ENCODE peak calls at places on chromosomes 13 and 19, in seven cellular contexts. One of them, this sample, is unnamed.
A peak's percentile ranks its signal among the peaks of the same experiment; 100 is the strongest.

GRCh38 chr19:54138777-54139256 is 1.3 kb downstream of the CNOT3 start:
- DNase-seq in upper lobe of left lung: no peak
- DNase-seq in lower leg skin: no peak
- DNase-seq in IMR-90: no peak
- DNase-seq in stomach: no peak
- DNase-seq in GM12891: no peak
- DNase-seq in HCT116: no peak
- DNase-seq in this sample: no peak

GRCh38 chr19:23281663-23282276 is 31.6 kb upstream of the ZNF724 start:
- DNase-seq in upper lobe of left lung: no peak
- DNase-seq in lower leg skin: no peak
- DNase-seq in IMR-90: no peak
- DNase-seq in stomach: no peak
- DNase-seq in GM12891: no peak
- DNase-seq in HCT116: no peak
- DNase-seq in this sample: no peak

GRCh38 chr19:27794444-27795042 is 1418.4 kb downstream of the UQCRFS1 start:
- DNase-seq in upper lobe of left lung: peak; percentile 61
- DNase-seq in lower leg skin: no peak
- DNase-seq in IMR-90: peak; percentile 47
- DNase-seq in stomach: no peak
- DNase-seq in GM12891: peak; percentile 17
- DNase-seq in HCT116: no peak
- DNase-seq in this sample: no peak

GRCh38 chr13:59475911-59476310 is 687.8 kb downstream of the DIAPH3 start:
- DNase-seq in upper lobe of left lung: no peak
- DNase-seq in lower leg skin: no peak
- DNase-seq in IMR-90: no peak
- DNase-seq in stomach: no peak
- DNase-seq in GM12891: no peak
- DNase-seq in HCT116: no peak
- DNase-seq in this sample: no peak

GRCh38 chr13:101706651-101707050 is 254.2 kb downstream of the ITGBL1 start:
- DNase-seq in upper lobe of left lung: no peak
- DNase-seq in lower leg skin: no peak
- DNase-seq in IMR-90: peak; percentile 94
- DNase-seq in stomach: no peak
- DNase-seq in GM12891: no peak
- DNase-seq in HCT116: no peak
- DNase-seq in this sample: peak; percentile 71

GRCh38 chr13:47831265-47831664 is 169.8 kb downstream of the SUCLA2 start:
- DNase-seq in upper lobe of left lung: no peak
- DNase-seq in lower leg skin: no peak
- DNase-seq in IMR-90: peak; percentile 23
- DNase-seq in stomach: no peak
- DNase-seq in GM12891: no peak
- DNase-seq in HCT116: no peak
- DNase-seq in this sample: no peak

GRCh38 chr13:26228080-26228479 is 6.0 kb upstream of the RNF6 start:
- DNase-seq in upper lobe of left lung: no peak
- DNase-seq in lower leg skin: no peak
- DNase-seq in IMR-90: no peak
- DNase-seq in stomach: no peak
- DNase-seq in GM12891: no peak
- DNase-seq in HCT116: no peak
- DNase-seq in this sample: no peak

GRCh38 chr19:42683917-42684513 is 56.3 kb downstream of the PSG3 start:
- DNase-seq in upper lobe of left lung: no peak
- DNase-seq in lower leg skin: no peak
- DNase-seq in IMR-90: peak; percentile 31
- DNase-seq in stomach: no peak
- DNase-seq in GM12891: no peak
- DNase-seq in HCT116: peak; percentile 28
- DNase-seq in this sample: no peak

GRCh38 chr13:104571161-104571889 is 1505.1 kb upstream of the SLC10A2 start:
- DNase-seq in upper lobe of left lung: no peak
- DNase-seq in lower leg skin: peak; percentile 90
- DNase-seq in IMR-90: peak; percentile 82
- DNase-seq in stomach: peak; percentile 55
- DNase-seq in GM12891: no peak
- DNase-seq in HCT116: peak; percentile 79
- DNase-seq in this sample: peak; percentile 47

GRCh38 chr19:20067898-20068297 is 9.9 kb upstream of the ZNF90 start:
- DNase-seq in upper lobe of left lung: no peak
- DNase-seq in lower leg skin: no peak
- DNase-seq in IMR-90: no peak
- DNase-seq in stomach: no peak
- DNase-seq in GM12891: no peak
- DNase-seq in HCT116: no peak
- DNase-seq in this sample: no peak

GRCh38 chr19:39941615-39942507 is 7.4 kb upstream of the FCGBP start:
- DNase-seq in upper lobe of left lung: no peak
- DNase-seq in lower leg skin: no peak
- DNase-seq in IMR-90: peak; percentile 38
- DNase-seq in stomach: peak; percentile 33
- DNase-seq in GM12891: no peak
- DNase-seq in HCT116: no peak
- DNase-seq in this sample: no peak

GRCh38 chr13:33994198-33994597 is 176.2 kb downstream of the RFC3 start:
- DNase-seq in upper lobe of left lung: no peak
- DNase-seq in lower leg skin: no peak
- DNase-seq in IMR-90: no peak
- DNase-seq in stomach: no peak
- DNase-seq in GM12891: peak; percentile 5
- DNase-seq in HCT116: no peak
- DNase-seq in this sample: no peak

GRCh38 chr19:246551-246950 is 44.7 kb downstream of the PLPP2 start:
- DNase-seq in upper lobe of left lung: peak; percentile 85
- DNase-seq in lower leg skin: no peak
- DNase-seq in IMR-90: no peak
- DNase-seq in stomach: no peak
- DNase-seq in GM12891: no peak
- DNase-seq in HCT116: no peak
- DNase-seq in this sample: no peak

GRCh38 chr13:45849408-45849807 is 2.1 kb downstream of the SIAH3 start:
- DNase-seq in upper lobe of left lung: no peak
- DNase-seq in lower leg skin: no peak
- DNase-seq in IMR-90: no peak
- DNase-seq in stomach: no peak
- DNase-seq in GM12891: no peak
- DNase-seq in HCT116: no peak
- DNase-seq in this sample: no peak

DNA sequence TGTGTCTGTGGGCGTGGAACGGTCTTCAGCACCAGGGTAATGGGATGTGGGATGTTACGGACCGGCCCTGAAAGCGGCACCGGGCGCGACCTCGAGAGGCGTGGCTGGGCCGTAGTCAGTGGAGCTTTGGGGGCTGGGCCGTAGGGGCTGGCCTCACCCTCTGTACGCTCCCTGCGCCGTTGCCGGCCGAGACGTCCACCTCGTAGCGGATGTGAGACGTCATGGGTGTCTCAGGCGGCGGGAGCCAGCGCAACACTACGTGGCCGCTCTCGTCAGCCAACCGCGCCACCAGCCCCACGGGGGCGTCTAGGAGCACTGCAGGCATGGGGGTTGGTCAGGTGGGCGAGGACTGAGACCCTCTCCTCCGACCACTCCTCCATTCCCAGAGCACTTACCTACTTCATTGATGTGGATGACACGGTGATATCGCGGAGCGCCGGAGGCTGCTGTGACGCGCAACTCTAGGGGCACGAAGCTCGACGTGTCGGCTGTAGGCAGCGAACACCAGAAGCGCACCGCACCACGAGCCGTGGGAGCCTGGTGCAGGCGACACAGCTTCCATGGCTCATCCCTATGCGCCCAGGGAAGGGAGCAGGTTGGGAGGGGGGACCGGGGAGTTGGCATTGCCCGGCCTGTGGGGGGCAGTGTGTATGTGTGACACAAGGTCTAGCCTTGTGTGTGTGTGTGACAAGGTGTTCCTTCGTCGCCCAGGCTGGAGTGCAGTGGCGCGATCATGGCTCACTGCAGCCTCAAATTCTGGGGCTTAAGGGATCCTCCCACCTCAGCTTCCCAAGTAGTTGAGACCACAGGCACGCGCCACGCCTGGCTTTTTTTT is 2.4 kb downstream of the EPOR start:
- DNase-seq in upper lobe of left lung: peak; percentile 92
- DNase-seq in lower leg skin: peak; percentile 95
- DNase-seq in IMR-90: peak; percentile 88
- DNase-seq in stomach: peak; percentile 68
- DNase-seq in GM12891: peak; percentile 72
- DNase-seq in HCT116: peak; percentile 90
- DNase-seq in this sample: peak; percentile 91
- TF ChIP-seq POLR2A in upper lobe of left lung: no peak
- TF ChIP-seq POLR2A in lower leg skin: no peak
- TF ChIP-seq POLR2A in IMR-90: no peak
- TF ChIP-seq POLR2A in stomach: no peak
- TF ChIP-seq POLR2A in GM12891: no peak
- TF ChIP-seq POLR2A in HCT116: no peak
- TF ChIP-seq POLR2A in this sample: peak; percentile 74

GRCh38 chr19:18192673-18193387 is at the start of gene MPV17L2:
- DNase-seq in upper lobe of left lung: peak; percentile 99
- DNase-seq in lower leg skin: peak; percentile 100
- DNase-seq in IMR-90: peak; percentile 100
- DNase-seq in stomach: peak; percentile 99
- DNase-seq in GM12891: peak; percentile 94
- DNase-seq in HCT116: peak; percentile 100
- DNase-seq in this sample: peak; percentile 92

GRCh38 chr19:18194208-18194530 is 1.2 kb downstream of the MPV17L2 start:
- DNase-seq in upper lobe of left lung: no peak
- DNase-seq in lower leg skin: no peak
- DNase-seq in IMR-90: no peak
- DNase-seq in stomach: no peak
- DNase-seq in GM12891: no peak
- DNase-seq in HCT116: no peak
- DNase-seq in this sample: no peak

GRCh38 chr19:18191640-18192062 is 1.4 kb upstream of the MPV17L2 start:
- DNase-seq in upper lobe of left lung: no peak
- DNase-seq in lower leg skin: no peak
- DNase-seq in IMR-90: no peak
- DNase-seq in stomach: no peak
- DNase-seq in GM12891: no peak
- DNase-seq in HCT116: no peak
- DNase-seq in this sample: no peak

GRCh38 chr19:18194554-18195238 is 1.7 kb downstream of the MPV17L2 start:
- DNase-seq in upper lobe of left lung: peak; percentile 87
- DNase-seq in lower leg skin: no peak
- DNase-seq in IMR-90: peak; percentile 34
- DNase-seq in stomach: no peak
- DNase-seq in GM12891: peak; percentile 56
- DNase-seq in HCT116: no peak
- DNase-seq in this sample: no peak

GRCh38 chr19:18193388-18194207 is 580 bp downstream of the MPV17L2 start:
- DNase-seq in upper lobe of left lung: no peak
- DNase-seq in lower leg skin: no peak
- DNase-seq in IMR-90: no peak
- DNase-seq in stomach: no peak
- DNase-seq in GM12891: no peak
- DNase-seq in HCT116: no peak
- DNase-seq in this sample: no peak
- TF ChIP-seq POLR2A in upper lobe of left lung: no peak
- TF ChIP-seq POLR2A in lower leg skin: no peak
- TF ChIP-seq POLR2A in IMR-90: no peak
- TF ChIP-seq POLR2A in stomach: no peak
- TF ChIP-seq POLR2A in GM12891: no peak
- TF ChIP-seq POLR2A in HCT116: no peak
- TF ChIP-seq POLR2A in this sample: no peak

DNA sequence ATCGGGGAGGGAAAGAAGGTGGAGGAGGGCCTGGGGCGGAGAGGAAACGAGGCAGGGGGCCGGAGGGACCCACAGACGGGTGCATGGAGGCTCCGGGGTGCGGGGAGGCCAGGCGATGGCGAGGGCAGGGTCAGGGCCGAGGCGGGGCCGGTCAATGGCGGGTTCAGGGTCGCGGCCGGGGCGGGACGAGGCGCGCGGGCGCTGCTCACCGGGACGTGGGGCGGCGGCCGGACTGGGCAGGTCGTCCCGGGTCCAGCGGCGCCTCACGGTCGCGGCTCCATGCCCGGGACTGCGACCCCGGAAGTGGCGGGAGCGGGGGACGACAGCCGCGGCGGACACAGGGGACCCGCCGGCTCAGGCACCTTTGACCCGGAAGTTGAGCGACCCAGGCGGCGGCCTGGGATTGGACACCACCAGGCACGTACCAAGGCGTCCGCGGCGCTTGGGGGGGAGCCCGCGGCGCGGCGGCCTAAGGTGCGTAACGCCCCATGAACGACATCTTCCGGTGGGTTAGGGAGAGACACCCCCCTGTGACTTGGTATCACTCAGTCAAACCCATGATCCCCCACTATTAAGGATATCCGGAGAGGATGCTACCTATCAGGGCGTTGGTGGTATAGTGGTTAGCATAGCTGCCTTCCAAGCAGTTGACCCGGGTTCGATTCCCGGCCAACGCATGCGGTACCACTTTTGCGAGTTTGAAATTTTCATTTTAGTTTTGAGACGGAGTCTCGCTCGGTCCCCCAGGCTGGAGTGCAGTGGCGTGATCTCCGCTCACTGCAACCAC is at the start of gene DPP9:
- DNase-seq in upper lobe of left lung: peak; percentile 99
- DNase-seq in lower leg skin: peak; percentile 99
- DNase-seq in IMR-90: peak; percentile 98
- DNase-seq in stomach: peak; percentile 97
- DNase-seq in GM12891: peak; percentile 100
- DNase-seq in HCT116: peak; percentile 98
- DNase-seq in this sample: peak; percentile 97
- TF ChIP-seq POLR2A in upper lobe of left lung: no peak
- TF ChIP-seq POLR2A in lower leg skin: no peak
- TF ChIP-seq POLR2A in IMR-90: no peak
- TF ChIP-seq POLR2A in stomach: no peak
- TF ChIP-seq POLR2A in GM12891: peak; percentile 54
- TF ChIP-seq POLR2A in HCT116: no peak
- TF ChIP-seq POLR2A in this sample: peak; percentile 51

GRCh38 chr19:46718157-46718933 is 1.4 kb upstream of the PRKD2 start:
- DNase-seq in upper lobe of left lung: no peak
- DNase-seq in lower leg skin: no peak
- DNase-seq in IMR-90: no peak
- DNase-seq in stomach: peak; percentile 45
- DNase-seq in GM12891: peak; percentile 68
- DNase-seq in HCT116: no peak
- DNase-seq in this sample: no peak

GRCh38 chr19:46716672-46717033 is 261 bp downstream of the PRKD2 start:
- DNase-seq in upper lobe of left lung: no peak
- DNase-seq in lower leg skin: no peak
- DNase-seq in IMR-90: no peak
- DNase-seq in stomach: no peak
- DNase-seq in GM12891: no peak
- DNase-seq in HCT116: no peak
- DNase-seq in this sample: no peak

GRCh38 chr19:46717716-46718143 is 816 bp upstream of the PRKD2 start:
- DNase-seq in upper lobe of left lung: no peak
- DNase-seq in lower leg skin: no peak
- DNase-seq in IMR-90: no peak
- DNase-seq in stomach: no peak
- DNase-seq in GM12891: no peak
- DNase-seq in HCT116: no peak
- DNase-seq in this sample: no peak

GRCh38 chr19:46716013-46716671 is 772 bp downstream of the PRKD2 start:
- DNase-seq in upper lobe of left lung: no peak
- DNase-seq in lower leg skin: no peak
- DNase-seq in IMR-90: no peak
- DNase-seq in stomach: peak; percentile 39
- DNase-seq in GM12891: no peak
- DNase-seq in HCT116: no peak
- DNase-seq in this sample: no peak

GRCh38 chr19:46717034-46717715 is at the start of gene PRKD2:
- DNase-seq in upper lobe of left lung: peak; percentile 100
- DNase-seq in lower leg skin: peak; percentile 99
- DNase-seq in IMR-90: peak; percentile 68
- DNase-seq in stomach: peak; percentile 93
- DNase-seq in GM12891: peak; percentile 89
- DNase-seq in HCT116: no peak
- DNase-seq in this sample: peak; percentile 62
- TF ChIP-seq POLR2A in upper lobe of left lung: no peak
- TF ChIP-seq POLR2A in lower leg skin: no peak
- TF ChIP-seq POLR2A in IMR-90: no peak
- TF ChIP-seq POLR2A in stomach: no peak
- TF ChIP-seq POLR2A in GM12891: no peak
- TF ChIP-seq POLR2A in HCT116: no peak
- TF ChIP-seq POLR2A in this sample: no peak

This sample was measured in H54.